ENCODE peak calls at places on chromosomes 11 and 22, in eight cellular contexts. D, J, E, M, F, C, N and P are unnamed samples.

GRCh38 chr22:30575859-30576258 is 1.4 kb upstream of the GAL3ST1 start:
- DNase-seq in M (no peak), F (no peak), N (no peak), E (no peak), C (no peak), J (no peak), D (no peak), P (no peak)

GRCh38 chr11:2104524-2105440 is 34.4 kb downstream of the IGF2 start:
- DNase-seq in D (no peak), N (no peak), C (no peak), M (no peak), J (no peak), F (no peak), E (no peak), P (no peak)

GRCh38 chr11:9760180-9760550 is 96.3 kb downstream of the SWAP70 start:
- DNase-seq in J (no peak), C (peak; percentile 99), F (no peak), D (no peak), M (peak; percentile 97), E (peak; percentile 52), N (no peak), P (peak; percentile 57)

GRCh38 chr22:23767673-23768548 is at the start of gene CHCHD10:
- DNase-seq in F (peak; percentile 92), J (peak; percentile 80), C (peak; percentile 52), D (peak; percentile 87), N (peak; percentile 69), M (peak; percentile 74), E (peak; percentile 87), P (peak; percentile 89)

GRCh38 chr11:77560605-77561004 is 29.1 kb upstream of the AQP11 start:
- DNase-seq in J (no peak), N (no peak), C (peak; percentile 6), M (peak; percentile 62), D (no peak), E (no peak), F (no peak), P (no peak)

GRCh38 chr11:2186669-2187266 is 15.2 kb upstream of the TH start:
- DNase-seq in F (peak; percentile 59), E (peak; percentile 58), N (peak; percentile 82), M (no peak), J (peak; percentile 49), C (peak; percentile 10), D (peak; percentile 77), P (no peak)

GRCh38 chr11:130478204-130478701 is 29.8 kb downstream of the ADAMTS15 start:
- DNase-seq in J (no peak), F (no peak), E (peak; percentile 76), N (no peak), D (no peak), C (peak; percentile 87), M (peak; percentile 96), P (no peak)

GRCh38 chr11:43138621-43139140 is 173.1 kb upstream of the API5 start:
- DNase-seq in M (no peak), E (no peak), F (no peak), J (no peak), D (no peak), N (no peak), C (no peak), P (no peak)

GRCh38 chr11:28176231-28176853 is 68.2 kb downstream of the METTL15 start:
- DNase-seq in F (no peak), C (no peak), J (no peak), D (no peak), E (no peak), M (peak; percentile 11), N (no peak), P (no peak)

GRCh38 chr11:134576286-134576685 is 164.2 kb upstream of the B3GAT1 start:
- DNase-seq in E (no peak), D (no peak), J (no peak), F (no peak), N (no peak), C (no peak), M (no peak), P (no peak)

GRCh38 chr11:129894281-129895125 is 875 bp downstream of the NFRKB start:
- DNase-seq in M (no peak), N (no peak), F (no peak), E (peak; percentile 18), C (peak; percentile 12), J (no peak), D (peak; percentile 56), P (no peak)

GRCh38 chr11:46247664-46248063 is 29.8 kb upstream of the CREB3L1 start:
- DNase-seq in C (peak; percentile 52), N (peak; percentile 74), D (peak; percentile 20), E (peak; percentile 75), M (peak; percentile 68), F (no peak), J (peak; percentile 29), P (no peak)

GRCh38 chr11:118618115-118618990 is 10.9 kb downstream of the PHLDB1 start:
- DNase-seq in E (peak; percentile 83), D (no peak), M (peak; percentile 87), F (no peak), C (peak; percentile 81), J (no peak), N (no peak), P (peak; percentile 83)

GRCh38 chr11:131692961-131693360 is 322.5 kb downstream of the NTM start:
- DNase-seq in E (no peak), M (no peak), D (no peak), C (no peak), F (no peak), J (no peak), N (no peak), P (no peak)

GRCh38 chr22:39101226-39101625 is 4.2 kb downstream of the APOBEC3H start:
- DNase-seq in E (no peak), M (no peak), N (no peak), F (peak; percentile 6), D (no peak), C (no peak), J (no peak), P (no peak)

GRCh38 chr11:102608699-102609098 is 16.4 kb downstream of the MMP20 start:
- DNase-seq in E (no peak), N (no peak), J (no peak), D (no peak), F (no peak), C (no peak), M (no peak), P (no peak)

GRCh38 chr11:108223449-108224149 is 732 bp downstream of the ATM start:
- DNase-seq in J (peak; percentile 65), E (no peak), N (no peak), C (peak; percentile 12), M (peak; percentile 32), F (no peak), D (peak; percentile 71), P (no peak)

GRCh38 chr11:58832246-58832645 is 12.3 kb downstream of the GLYATL2 start:
- DNase-seq in M (peak; percentile 19), C (peak; percentile 23), J (no peak), E (no peak), F (no peak), N (no peak), D (no peak), P (no peak)

GRCh38 chr22:44892803-44893730 is 116.7 kb downstream of the PHF21B start:
- DNase-seq in E (no peak), C (no peak), F (no peak), N (no peak), M (no peak), J (no peak), D (no peak), P (no peak)

GRCh38 chr11:35030716-35031213 is 108.2 kb upstream of the CD44 start:
- DNase-seq in F (peak; percentile 12), N (no peak), M (peak; percentile 99), J (no peak), C (peak; percentile 97), D (no peak), E (peak; percentile 78), P (peak; percentile 20)

GRCh38 chr11:117239295-117239694 is 6.8 kb downstream of the RNF214 start:
- DNase-seq in F (no peak), D (no peak), C (peak; percentile 87), E (peak; percentile 90), J (no peak), N (no peak), M (peak; percentile 98), P (no peak)

GRCh38 chr11:118052581-118053206 is 24.2 kb upstream of the TMPRSS4 start:
- DNase-seq in C (no peak), J (no peak), E (no peak), D (no peak), F (no peak), M (no peak), N (no peak), P (no peak)